ENCODE peak calls at places on chromosomes 12 and 14, in eight cellular contexts. C is GM13976; U is epithelial cell of prostate; G is Daoy; S is activated T-cell treated with anti-CD3 and anti-CD28 coated beads for 1 hour; D is GM23248; Z is NCI-H774; F is activated CD4-positive, alpha-beta T cell treated with anti-CD3 and anti-CD28 coated beads, Interleukin-2, amount 50 U/mL, for 1 hour. Q is an unnamed sample.

GRCh38 chr14:44982594-44982993 is 20.6 kb downstream of the TOGARAM1 start:
- DNase-seq in C (no peak), U (no peak), G (no peak), S (no peak), D (peak; percentile 28), Z (no peak), F (no peak), Q (no peak)

GRCh38 chr12:47754881-47755280 is 3.8 kb downstream of the RAPGEF3 start:
- DNase-seq in C (no peak), U (no peak), G (no peak), S (no peak), D (no peak), Z (no peak), F (no peak), Q (no peak)

GRCh38 chr12:76030378-76031080 is 1.0 kb downstream of the PHLDA1 start:
- DNase-seq in C (peak; percentile 50), U (no peak), G (peak; percentile 59), S (no peak), D (peak; percentile 72), Z (peak; percentile 52), F (peak; percentile 43), Q (peak; percentile 55)

GRCh38 chr14:29243355-29243754 is 476.8 kb downstream of the FOXG1 start:
- DNase-seq in C (no peak), U (no peak), G (peak; percentile 28), S (no peak), D (peak; percentile 87), Z (no peak), F (no peak), Q (no peak)

GRCh38 chr12:75766263-75767160 is 255.1 kb upstream of the KRR1 start:
- DNase-seq in C (no peak), U (peak; percentile 72), G (peak; percentile 76), S (no peak), D (peak; percentile 74), Z (no peak), F (no peak), Q (no peak)

GRCh38 chr14:64878775-64879634 is 702 bp downstream of the SPTB start:
- DNase-seq in C (peak; percentile 9), U (no peak), G (peak; percentile 15), S (no peak), D (peak; percentile 5), Z (no peak), F (no peak), Q (no peak)

GRCh38 chr12:111366583-111366982 is 2.3 kb downstream of the PHETA1 start:
- DNase-seq in C (no peak), U (no peak), G (no peak), S (no peak), D (no peak), Z (no peak), F (no peak), Q (no peak)

GRCh38 chr14:97703006-97703760 is 906.0 kb downstream of the VRK1 start:
- DNase-seq in C (no peak), U (no peak), G (no peak), S (no peak), D (no peak), Z (no peak), F (no peak), Q (peak; percentile 49)

GRCh38 chr12:66188584-66189475 is at the start of gene IRAK3:
- DNase-seq in C (peak; percentile 74), U (no peak), G (no peak), S (peak; percentile 12), D (peak; percentile 82), Z (peak; percentile 47), F (peak; percentile 13), Q (no peak)

GRCh38 chr14:89369656-89370055 is 47.4 kb downstream of the FOXN3 start:
- DNase-seq in C (no peak), U (no peak), G (no peak), S (no peak), D (no peak), Z (no peak), F (no peak), Q (no peak)

GRCh38 chr12:113242018-113242418 is 20.8 kb downstream of the TPCN1 start:
- DNase-seq in C (no peak), U (peak; percentile 96), G (peak; percentile 92), S (no peak), D (peak; percentile 82), Z (no peak), F (no peak), Q (no peak)

GRCh38 chr14:75238728-75239455 is 39.7 kb upstream of the FOS start:
- DNase-seq in C (no peak), U (no peak), G (no peak), S (no peak), D (no peak), Z (no peak), F (no peak), Q (no peak)

GRCh38 chr12:113932411-113933196 is 33.5 kb downstream of the RBM19 start:
- DNase-seq in C (no peak), U (no peak), G (no peak), S (no peak), D (peak; percentile 14), Z (no peak), F (no peak), Q (no peak)

GRCh38 chr14:50062438-50063039 is 53.8 kb downstream of the VCPKMT start:
- DNase-seq in C (peak; percentile 64), U (no peak), G (peak; percentile 89), S (peak; percentile 67), D (peak; percentile 60), Z (no peak), F (peak; percentile 75), Q (peak; percentile 89)

GRCh38 chr12:56151672-56152131 is 685 bp upstream of the MYL6B start:
- DNase-seq in C (peak; percentile 63), U (no peak), G (peak; percentile 17), S (peak; percentile 50), D (peak; percentile 64), Z (peak; percentile 58), F (peak; percentile 66), Q (peak; percentile 51)

GRCh38 chr14:104514156-104514848 is 65.3 kb upstream of the C14orf180 start:
- DNase-seq in C (no peak), U (no peak), G (peak; percentile 1), S (no peak), D (no peak), Z (no peak), F (no peak), Q (no peak)

GRCh38 chr12:14327717-14328116 is 37.8 kb upstream of the ATF7IP start:
- DNase-seq in C (no peak), U (peak; percentile 36), G (no peak), S (no peak), D (peak; percentile 76), Z (no peak), F (no peak), Q (no peak)

GRCh38 chr12:90854136-90854689 is 100.8 kb downstream of the CCER1 start:
- DNase-seq in C (peak; percentile 27), U (no peak), G (no peak), S (no peak), D (peak; percentile 74), Z (peak; percentile 48), F (no peak), Q (no peak)

GRCh38 chr14:33332497-33332896 is 393.8 kb downstream of the NPAS3 start:
- DNase-seq in C (no peak), U (no peak), G (no peak), S (no peak), D (no peak), Z (no peak), F (no peak), Q (no peak)

Q was measured in CD8-positive, alpha-beta T cell.